ENCODE peak calls at places on chromosome 7, in six cellular contexts. N, I, B, Y, X and R are unnamed samples.
A peak's percentile ranks its signal among the peaks of the same experiment; 100 is the strongest.

GRCh38 chr7:132292803-132293202 is 283.5 kb downstream of the PLXNA4 start:
- DNase-seq in B (no peak), X (no peak), Y (no peak), N (no peak), I (peak; percentile 50), R (no peak)

GRCh38 chr7:129739427-129739826 is 127.9 kb downstream of the NRF1 start:
- DNase-seq in N (no peak), I (no peak), B (no peak), X (no peak), Y (no peak), R (no peak)

GRCh38 chr7:152054377-152055230 is 29.1 kb downstream of the GALNT11 start:
- DNase-seq in I (peak; percentile 68), Y (no peak), B (no peak), N (no peak), X (no peak), R (no peak)

GRCh38 chr7:73426016-73426415 is 7.6 kb upstream of the FZD9 start:
- DNase-seq in B (no peak), Y (no peak), I (no peak), X (no peak), N (no peak), R (no peak)

GRCh38 chr7:154984601-154985188 is 18.2 kb downstream of the PAXIP1 start:
- DNase-seq in I (no peak), N (no peak), B (no peak), X (peak; percentile 67), Y (no peak), R (no peak)

GRCh38 chr7:29480456-29480855 is 83.2 kb upstream of the PRR15 start:
- DNase-seq in Y (no peak), N (no peak), I (no peak), B (no peak), X (no peak), R (no peak)

GRCh38 chr7:77655361-77655760 is 40.9 kb upstream of the RSBN1L start:
- DNase-seq in B (no peak), N (no peak), I (no peak), Y (no peak), X (no peak), R (no peak)

GRCh38 chr7:47518827-47519226 is 63.1 kb downstream of the TNS3 start:
- DNase-seq in I (peak; percentile 85), B (no peak), N (no peak), X (no peak), Y (no peak), R (no peak)

GRCh38 chr7:50822110-50822509 is 39.4 kb upstream of the GRB10 start:
- DNase-seq in X (no peak), N (no peak), I (no peak), Y (no peak), B (no peak), R (no peak)

GRCh38 chr7:36372156-36372555 is 17.5 kb upstream of the ANLN start:
- DNase-seq in I (no peak), Y (no peak), N (no peak), B (no peak), X (no peak), R (no peak)

GRCh38 chr7:95630702-95631458 is 34.6 kb upstream of the PDK4 start:
- DNase-seq in B (no peak), I (no peak), Y (no peak), X (no peak), N (no peak), R (no peak)

GRCh38 chr7:2717293-2717904 is 29.4 kb downstream of the AMZ1 start:
- DNase-seq in X (peak; percentile 90), Y (no peak), I (no peak), N (no peak), B (no peak), R (no peak)

GRCh38 chr7:113775401-113775800 is 143.4 kb downstream of the PPP1R3A start:
- DNase-seq in B (no peak), X (no peak), N (no peak), I (no peak), Y (no peak), R (no peak)

GRCh38 chr7:31603076-31603475 is 83.9 kb upstream of the PPP1R17 start:
- DNase-seq in N (no peak), X (no peak), B (no peak), I (no peak), Y (no peak), R (no peak)

GRCh38 chr7:147700702-147701101 is 889.9 kb upstream of the C7orf33 start:
- DNase-seq in X (no peak), B (no peak), I (no peak), N (no peak), Y (no peak), R (no peak)

GRCh38 chr7:108327353-108327752 is 128.9 kb downstream of the NRCAM start:
- DNase-seq in I (no peak), X (no peak), Y (no peak), B (no peak), N (no peak), R (no peak)

GRCh38 chr7:158650821-158651225 is 53.8 kb downstream of the NCAPG2 start:
- DNase-seq in Y (no peak), I (no peak), B (no peak), N (no peak), X (no peak), R (no peak)

GRCh38 chr7:15084368-15084767 is 181.8 kb upstream of the DGKB start:
- DNase-seq in B (no peak), I (no peak), Y (no peak), X (no peak), N (no peak), R (no peak)

GRCh38 chr7:55977831-55978230 is 13.4 kb downstream of the NIPSNAP2 start:
- DNase-seq in B (no peak), I (no peak), Y (no peak), X (no peak), N (no peak), R (no peak)

GRCh38 chr7:50273870-50274269 is 30.6 kb upstream of the IKZF1 start:
- DNase-seq in Y (no peak), N (no peak), X (no peak), I (no peak), B (no peak), R (no peak)

GRCh38 chr7:5701085-5701914 is 80.2 kb downstream of the RNF216 start:
- DNase-seq in I (no peak), N (peak; percentile 84), B (no peak), X (no peak), Y (no peak), R (no peak)

GRCh38 chr7:138608292-138608691 is 92.9 kb downstream of the SVOPL start:
- DNase-seq in Y (no peak), N (peak; percentile 2), B (no peak), I (no peak), X (no peak), R (no peak)

GRCh38 chr7:36661135-36661840 is 63.0 kb downstream of the AOAH start:
- DNase-seq in B (no peak), N (no peak), I (no peak), Y (peak; percentile 84), X (no peak), R (no peak)

DNA sequence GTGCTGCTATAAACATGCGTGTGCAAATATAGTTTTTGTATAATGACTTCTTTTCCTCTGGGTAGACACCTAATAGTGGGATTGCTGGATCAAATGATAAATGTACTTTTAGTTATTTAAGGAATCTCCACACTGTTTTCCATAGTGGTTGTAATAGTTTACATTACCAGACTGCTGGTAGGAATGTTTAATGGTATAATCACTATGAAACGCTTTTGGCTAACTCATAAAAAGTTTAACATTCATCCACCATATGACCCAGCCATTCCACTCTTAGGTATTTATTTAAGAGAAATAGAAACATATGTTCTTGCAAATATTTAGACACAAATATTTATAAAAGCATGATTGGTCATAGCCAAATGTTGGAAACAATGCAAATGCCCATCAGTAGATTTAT is 32.1 kb upstream of the TFEC start:
- DNase-seq in I (no peak), B (no peak), N (no peak), Y (no peak), X (no peak), R (no peak)
- TF ChIP-seq POLR2AphosphoS5 in I (no peak), B (no peak), N (no peak), Y (no peak), X (no peak), R (no peak)

GRCh38 chr7:115195208-115195607 is 273.3 kb downstream of the MDFIC start:
- DNase-seq in I (no peak), B (no peak), Y (no peak), N (no peak), X (no peak), R (no peak)

GRCh38 chr7:115191506-115191905 is 269.6 kb downstream of the MDFIC start:
- DNase-seq in I (no peak), N (no peak), Y (no peak), B (no peak), X (no peak), R (no peak)
- TF ChIP-seq SIN3A in I (no peak), N (no peak), Y (no peak), B (no peak), X (no peak), R (no peak)

GRCh38 chr7:27656724-27657123 is 6.0 kb downstream of the HIBADH start:
- DNase-seq in X (no peak), B (no peak), Y (no peak), N (no peak), I (no peak), R (no peak)

GRCh38 chr7:27663989-27664331 is 1.3 kb upstream of the HIBADH start:
- DNase-seq in B (no peak), N (no peak), X (no peak), Y (no peak), I (no peak), R (no peak)

GRCh38 chr7:27662490-27663205 is at the start of gene HIBADH:
- DNase-seq in I (peak; percentile 98), N (peak; percentile 94), B (peak; percentile 95), Y (peak; percentile 99), X (peak; percentile 98), R (peak; percentile 96)

DNA sequence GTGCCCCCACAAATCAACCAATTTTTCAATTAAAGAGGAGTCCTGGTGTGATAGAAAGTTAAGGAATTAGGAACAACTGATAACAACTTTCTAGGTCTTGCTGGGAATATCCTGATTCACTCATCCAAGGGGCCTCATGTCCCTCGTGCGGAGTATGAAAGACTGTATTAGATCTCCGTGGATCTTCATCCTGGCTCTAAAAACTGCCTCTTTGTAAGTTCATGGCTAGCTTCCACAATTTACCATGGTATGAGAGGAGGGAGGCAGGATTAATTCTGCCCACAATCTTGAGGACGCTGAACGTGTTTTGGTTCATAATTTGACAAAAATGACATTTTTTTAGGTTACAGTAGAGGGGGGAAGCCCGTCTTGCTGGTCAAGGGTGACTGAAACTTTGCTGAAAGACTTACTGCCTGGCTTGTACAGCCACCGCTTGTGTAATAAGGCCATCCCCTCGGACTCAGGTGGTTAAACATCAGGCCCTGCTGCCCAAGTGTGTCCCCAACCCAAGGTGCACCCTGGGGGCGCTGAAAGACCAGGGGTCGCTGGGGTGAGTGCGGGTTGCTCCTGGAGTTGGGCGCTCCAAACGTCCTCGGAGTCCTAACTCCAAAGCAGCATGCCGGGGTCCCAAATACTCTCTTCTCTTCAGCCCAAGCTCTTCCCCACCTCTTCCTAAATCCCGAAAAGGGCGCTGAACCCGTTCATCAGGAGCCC is 750 bp downstream of the HIBADH start:
- DNase-seq in B (no peak), Y (no peak), N (no peak), I (peak; percentile 49), X (peak; percentile 71), R (no peak)
- TF ChIP-seq CTCF in B (no peak), Y (no peak), N (peak; percentile 29), I (peak; percentile 71), X (peak; percentile 24), R (peak; percentile 3)

GRCh38 chr7:110148054-110148453 is 942.9 kb upstream of the LRRN3 start:
- DNase-seq in X (no peak), B (no peak), I (no peak), Y (no peak), N (no peak), R (no peak)

GRCh38 chr7:110142939-110143526 is 947.9 kb upstream of the LRRN3 start:
- DNase-seq in N (no peak), B (no peak), Y (no peak), X (peak; percentile 11), I (no peak), R (no peak)

GRCh38 chr7:110144599-110144998 is 946.3 kb upstream of the LRRN3 start:
- DNase-seq in I (no peak), B (no peak), X (no peak), N (no peak), Y (no peak), R (no peak)
- TF ChIP-seq POLR2AphosphoS5 in I (no peak), B (no peak), X (no peak), N (no peak), Y (no peak), R (no peak)